ENCODE peak calls at places on chromosomes 1 and 21, in four cellular contexts. C is HepG2; R is effector memory CD4-positive, alpha-beta T cell; D is body of pancreas. Q is an unnamed sample. For H3K4me1, the result is how much of the 10 kb centered on the place peaks cover.

GRCh38 chr21:15682977-15683376 is 46.8 kb upstream of the USP25 start:
- DNase-seq in C (no peak), R (no peak), D (no peak), Q (no peak)

GRCh38 chr1:14822996-14823395 is 224.5 kb downstream of the KAZN start:
- DNase-seq in C (no peak), R (no peak), D (no peak), Q (no peak)

GRCh38 chr1:206808615-206809014 is 36.3 kb upstream of the IL10 start:
- DNase-seq in C (peak), R (no peak), D (peak), Q (peak)

GRCh38 chr1:65948609-65949229 is 156.0 kb downstream of the PDE4B start:
- DNase-seq in C (no peak), R (no peak), D (no peak), Q (no peak)

GRCh38 chr1:64470670-64471217 is 815 bp downstream of the CACHD1 start:
- DNase-seq in C (no peak), R (no peak), D (peak), Q (no peak)

GRCh38 chr1:211520641-211521040 is 28.7 kb upstream of the RD3 start:
- DNase-seq in C (peak), R (no peak), D (peak), Q (no peak)

GRCh38 chr1:202616355-202616910 is 93.8 kb downstream of the SYT2 start:
- DNase-seq in C (no peak), R (no peak), D (no peak), Q (no peak)

GRCh38 chr1:31723828-31724359 is 20.1 kb upstream of the COL16A1 start:
- DNase-seq in C (peak), R (no peak), D (peak), Q (no peak)

GRCh38 chr1:210132582-210132981 is 100.0 kb upstream of the SERTAD4 start:
- DNase-seq in C (no peak), R (no peak), D (no peak), Q (no peak)

GRCh38 chr1:183022202-183023145 is 746 bp upstream of the LAMC1 start:
- DNase-seq in C (peak), R (no peak), D (peak), Q (no peak)

GRCh38 chr1:165595561-165595960 is 35.5 kb upstream of the MGST3 start:
- DNase-seq in C (no peak), R (no peak), D (no peak), Q (no peak)

GRCh38 chr1:184709418-184709817 is 45.2 kb downstream of the EDEM3 start:
- DNase-seq in C (no peak), R (no peak), D (no peak), Q (no peak)

GRCh38 chr1:161082996-161083742 is 6.2 kb downstream of the NECTIN4 start:
- DNase-seq in C (peak), R (no peak), D (peak), Q (no peak)

GRCh38 chr1:215583185-215583692 is 16.1 kb downstream of the KCTD3 start:
- DNase-seq in C (no peak), R (no peak), D (peak), Q (no peak)

GRCh38 chr1:41650176-41650519 is 165.7 kb upstream of the EDN2 start:
- DNase-seq in C (no peak), R (no peak), D (no peak), Q (no peak)

GRCh38 chr1:170586321-170586855 is 54.4 kb downstream of the GORAB start:
- DNase-seq in C (no peak), R (no peak), D (peak), Q (no peak)

GRCh38 chr1:234531181-234532132 is 52.5 kb upstream of the TARBP1 start:
- DNase-seq in C (no peak), R (no peak), D (peak), Q (no peak)

GRCh38 chr1:31957701-31958674 is 19.8 kb upstream of the PTP4A2 start:
- DNase-seq in C (no peak), R (no peak), D (no peak), Q (no peak)

GRCh38 chr1:70044832-70045231 is 160.5 kb downstream of the LRRC40 start:
- DNase-seq in C (no peak), R (no peak), D (no peak), Q (no peak)

GRCh38 chr1:119982006-119982405 is 85.7 kb upstream of the ADAM30 start:
- DNase-seq in C (no peak), R (no peak), D (no peak), Q (no peak)

GRCh38 chr1:151072224-151072623 is 1.7 kb downstream of the GABPB2 start:
- DNase-seq in C (no peak), R (no peak), D (no peak), Q (no peak)

GRCh38 chr1:6056549-6056948 is 10.9 kb downstream of the KCNAB2 start:
- DNase-seq in C (no peak), R (no peak), D (no peak), Q (no peak)

GRCh38 chr1:43831866-43832654 is 101.5 kb upstream of the ARTN start:
- DNase-seq in C (no peak), R (no peak), D (no peak), Q (no peak)

GRCh38 chr21:42121792-42122191 is 50.7 kb downstream of the UMODL1 start:
- DNase-seq in C (no peak), R (no peak), D (no peak), Q (no peak)

GRCh38 chr21:42062543-42063022 is 8.5 kb upstream of the UMODL1 start:
- DNase-seq in C (no peak), R (peak), D (peak), Q (peak)

GRCh38 chr1:88655145-88655544 is 28.9 kb upstream of the PKN2 start:
- DNase-seq in C (no peak), R (no peak), D (no peak), Q (no peak)

GRCh38 chr1:88655685-88656299 is 28.3 kb upstream of the PKN2 start:
- DNase-seq in C (peak), R (no peak), D (no peak), Q (no peak)

GRCh38 chr1:88661188-88661587 is 22.9 kb upstream of the PKN2 start:
- DNase-seq in C (no peak), R (no peak), D (peak), Q (no peak)

GRCh38 chr1:88659552-88659951 is 24.5 kb upstream of the PKN2 start:
- DNase-seq in C (no peak), R (no peak), D (no peak), Q (no peak)

GRCh38 chr1:88658419-88658818 is 25.7 kb upstream of the PKN2 start:
- DNase-seq in C (no peak), R (no peak), D (no peak), Q (no peak)
- H3K4me3 ChIP-seq in C (no peak), R (no peak), D (no peak), Q (no peak)

DNA sequence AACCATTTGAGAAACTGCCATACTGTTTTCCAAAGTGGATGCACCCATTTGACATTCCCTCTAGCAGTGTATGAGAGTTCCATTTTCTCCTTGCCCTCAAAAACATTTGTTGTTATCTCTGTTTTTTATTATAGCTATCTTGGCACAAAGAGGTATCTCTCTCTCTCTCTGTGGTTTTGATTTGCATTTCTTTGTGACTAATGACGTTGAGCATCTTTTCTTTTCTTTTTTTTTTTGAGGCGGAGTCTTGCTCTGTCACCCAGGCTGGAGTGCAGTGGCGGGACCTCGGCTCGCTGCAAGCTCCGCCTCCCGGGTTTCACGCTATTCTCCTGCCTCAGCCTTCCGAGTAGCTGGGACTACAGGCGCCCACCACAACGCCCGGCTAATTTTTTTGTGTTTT is 17.4 kb upstream of the ZMYM6 start:
- DNase-seq in C (no peak), R (no peak), D (no peak), Q (no peak)
- H3K4me1 ChIP-seq in C (under half), R (under half), D (under half), Q (under half)

GRCh38 chr1:2206813-2207488 is 12.4 kb upstream of the FAAP20 start:
- DNase-seq in C (no peak), R (no peak), D (no peak), Q (no peak)
- H3K27ac ChIP-seq in C (peak), R (no peak), D (peak), Q (no peak)

GRCh38 chr1:196651079-196651478 is 764 bp upstream of the CFH start:
- DNase-seq in C (no peak), R (no peak), D (no peak), Q (no peak)
- H3K4me3 ChIP-seq in C (no peak), R (peak), D (no peak), Q (no peak)

DNA sequence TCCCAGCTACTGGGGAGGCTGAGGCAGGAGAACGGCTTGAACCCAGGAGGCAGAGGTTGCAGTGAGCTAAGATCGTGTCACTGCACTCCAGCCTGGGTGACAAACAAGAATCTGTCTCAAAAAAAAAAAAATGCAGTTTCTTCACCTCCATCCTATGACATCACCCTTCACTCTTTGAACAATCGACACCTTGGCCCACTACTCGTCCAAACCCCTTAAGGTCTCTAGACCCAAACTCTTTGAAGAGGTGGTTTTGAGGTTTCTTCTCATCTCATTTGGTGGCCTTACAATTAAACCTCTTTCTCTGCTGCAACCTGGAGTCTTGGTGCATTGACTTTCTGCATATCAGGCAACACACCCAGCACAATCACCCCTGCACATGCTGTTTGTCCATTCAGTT is 86.1 kb downstream of the SLC16A1 start:
- DNase-seq in C (no peak), R (no peak), D (no peak), Q (no peak)
- H3K4me1 ChIP-seq in C (under half), R (under half), D (under half), Q (under half)

GRCh38 chr1:155219592-155220031 is 11.1 kb downstream of the MTX1 start:
- DNase-seq in C (no peak), R (no peak), D (peak), Q (no peak)

GRCh38 chr1:155218854-155219591 is 10.5 kb downstream of the MTX1 start:
- DNase-seq in C (no peak), R (no peak), D (peak), Q (no peak)

GRCh38 chr1:155223017-155223416 is 14.5 kb downstream of the MTX1 start:
- DNase-seq in C (no peak), R (no peak), D (no peak), Q (no peak)

GRCh38 chr1:155226188-155226909 is 17.9 kb downstream of the MTX1 start:
- DNase-seq in C (peak), R (peak), D (peak), Q (peak)

DNA sequence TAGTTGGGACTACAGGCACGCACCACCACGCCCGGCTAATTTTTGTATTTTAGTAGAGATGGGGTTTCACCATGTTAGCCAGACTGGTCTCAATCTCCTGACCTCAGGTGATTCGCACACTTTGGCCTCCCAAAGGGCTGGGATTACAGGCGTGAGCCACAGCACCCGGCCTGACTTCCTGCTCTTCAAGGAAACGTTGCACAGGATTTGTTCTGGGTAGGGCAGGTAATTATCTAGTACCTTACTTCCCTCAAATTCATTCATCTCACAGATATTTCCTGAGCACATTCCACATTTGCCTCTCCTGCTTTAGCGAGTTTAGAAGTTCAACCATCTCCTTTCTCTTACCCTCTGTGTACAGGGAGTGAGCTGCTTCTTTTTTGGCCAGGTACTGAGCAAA is 12.1 kb downstream of the MTX1 start:
- DNase-seq in C (no peak), R (no peak), D (no peak), Q (no peak)
- H3K27ac ChIP-seq in C (no peak), R (no peak), D (no peak), Q (no peak)

GRCh38 chr1:16215882-16216753 is 3.7 kb upstream of the ARHGEF19 start:
- DNase-seq in C (peak), R (peak), D (peak), Q (peak)
- H3K4me3 ChIP-seq in C (peak), R (peak), D (no peak), Q (peak)

GRCh38 chr21:38308010-38308784 is 51.4 kb downstream of the KCNJ15 start:
- DNase-seq in C (no peak), R (no peak), D (no peak), Q (no peak)
- H3K4me1 ChIP-seq in C (under half), R (under half), D (under half), Q (under half)